ENCODE peak calls at places on chromosomes 5 and 9, in four cellular contexts. L is spleen, N is breast epithelium, Z is right lobe of liver. E is an unnamed sample.

GRCh38 chr9:34612788-34613390 is 992 bp upstream of the RPP25L start:
- DNase-seq in L (peak; percentile 88), N (peak; percentile 78), Z (peak; percentile 82), E (peak; percentile 79)

GRCh38 chr5:140194662-140195061 is 19.7 kb downstream of the CYSTM1 start:
- DNase-seq in L (no peak), Z (no peak), N (no peak), E (no peak)

GRCh38 chr5:44294492-44294891 is 94.7 kb downstream of the FGF10 start:
- DNase-seq in Z (no peak), L (no peak), N (peak; percentile 54), E (no peak)

GRCh38 chr9:134034215-134035040 is 9.1 kb downstream of the BRD3OS start:
- DNase-seq in N (no peak), Z (no peak), L (peak; percentile 57), E (no peak)

GRCh38 chr9:77885104-77885672 is 146.4 kb downstream of the GNAQ start:
- DNase-seq in Z (no peak), L (no peak), N (no peak), E (no peak)

GRCh38 chr5:173657745-173658422 is 41.4 kb upstream of the BOD1 start:
- DNase-seq in L (no peak), Z (no peak), N (no peak), E (no peak)

GRCh38 chr5:15234366-15234765 is 265.6 kb upstream of the FBXL7 start:
- DNase-seq in L (no peak), Z (no peak), N (no peak), E (no peak)

GRCh38 chr5:52811067-52811749 is 23.5 kb downstream of the ITGA1 start:
- DNase-seq in N (no peak), Z (no peak), L (no peak), E (no peak)

GRCh38 chr9:72981433-72981832 is 28.6 kb upstream of the ALDH1A1 start:
- DNase-seq in Z (no peak), L (no peak), N (no peak), E (no peak)

GRCh38 chr9:13576101-13576500 is 296.6 kb upstream of the MPDZ start:
- DNase-seq in N (no peak), L (no peak), Z (no peak), E (no peak)

GRCh38 chr5:58974083-58974482 is 391.2 kb downstream of the RAB3C start:
- DNase-seq in Z (no peak), N (no peak), L (no peak), E (no peak)

DNA sequence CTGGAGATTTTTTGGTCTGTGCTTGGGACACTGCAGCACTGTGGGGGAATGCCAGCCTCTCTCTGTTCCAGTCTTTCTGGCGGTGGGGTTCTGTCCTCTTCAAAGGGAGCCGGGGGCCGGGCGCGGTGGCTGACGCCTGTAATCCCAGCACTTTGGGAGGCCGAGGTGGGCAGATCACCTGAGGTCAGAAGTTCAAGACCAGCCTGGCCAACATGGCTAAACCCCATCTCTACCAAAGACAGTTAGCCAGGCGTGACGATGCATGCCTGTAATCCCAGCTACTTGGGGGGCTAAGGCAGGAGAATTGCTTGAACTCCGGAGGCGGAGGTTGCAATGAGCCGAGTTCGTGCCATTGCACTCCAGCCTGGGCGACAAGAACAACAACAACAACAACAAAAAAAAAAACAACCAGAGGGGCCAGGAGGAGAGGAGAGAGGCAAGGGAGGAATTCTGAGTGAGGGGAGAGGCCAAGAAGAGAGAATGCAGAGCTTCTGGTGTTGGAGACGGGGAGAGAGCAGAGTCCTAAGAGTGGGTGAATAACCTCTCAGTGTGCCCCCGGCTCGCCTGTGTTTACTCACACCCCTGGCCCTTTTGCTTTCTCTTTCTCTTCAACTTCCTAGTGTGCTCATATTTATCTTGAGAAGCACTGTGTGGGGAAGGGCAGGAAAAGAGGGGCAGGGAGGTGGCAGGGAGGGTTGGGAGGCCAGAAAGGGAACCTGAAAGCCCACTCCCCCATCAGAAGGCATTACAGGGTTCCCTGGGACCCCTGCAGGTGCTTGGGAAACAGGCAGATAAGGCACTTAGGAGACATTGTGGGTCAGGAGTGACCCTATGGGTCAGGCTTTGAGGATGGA is 3.2 kb upstream of the SET start:
- DNase-seq in N (no peak), L (peak; percentile 87), Z (no peak), E (peak; percentile 63)
- TF ChIP-seq POLR2A in N (no peak), L (no peak), Z (no peak), E (no peak)

GRCh38 chr9:136010615-136011341 is 49.6 kb upstream of the UBAC1 start:
- DNase-seq in N (no peak), Z (no peak), L (peak; percentile 76), E (no peak)
- TF ChIP-seq POLR2A in N (no peak), Z (no peak), L (no peak), E (no peak)

GRCh38 chr5:77775773-77776605 is at the start of gene TBCA:
- DNase-seq in Z (peak; percentile 93), L (peak; percentile 97), N (peak; percentile 78), E (peak; percentile 96)
- TF ChIP-seq POLR2A in Z (peak; percentile 92), L (peak; percentile 84), N (peak; percentile 89), E (peak; percentile 92)

DNA sequence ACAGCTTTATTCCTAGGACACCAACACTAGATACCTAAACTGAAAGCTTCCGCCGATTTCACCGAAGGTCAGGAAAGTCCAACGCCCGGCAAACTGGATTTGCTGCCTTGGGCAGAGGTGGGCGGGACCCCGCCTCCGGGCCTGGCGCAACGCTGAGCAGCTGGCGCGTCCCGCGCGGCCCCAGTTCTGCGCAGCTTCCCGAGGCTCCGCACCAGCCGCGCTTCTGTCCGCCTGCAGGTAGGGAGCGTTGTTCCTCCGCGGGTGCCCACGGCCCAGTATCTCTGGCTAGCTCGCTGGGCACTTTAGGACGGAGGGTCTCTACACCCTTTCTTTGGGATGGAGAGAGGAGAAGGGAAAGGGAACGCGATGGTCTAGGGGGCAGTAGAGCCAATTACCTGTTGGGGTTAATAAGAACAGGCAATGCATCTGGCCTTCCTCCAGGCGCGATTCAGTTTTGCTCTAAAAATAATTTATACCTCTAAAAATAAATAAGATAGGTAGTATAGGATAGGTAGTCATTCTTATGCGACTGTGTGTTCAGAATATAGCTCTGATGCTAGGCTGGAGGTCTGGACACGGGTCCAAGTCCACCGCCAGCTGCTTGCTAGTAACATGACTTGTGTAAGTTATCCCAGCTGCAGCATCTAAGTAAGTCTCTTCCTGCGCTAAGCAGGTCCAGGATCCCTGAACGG is at the start of gene CD274:
- DNase-seq in N (peak; percentile 82), Z (peak; percentile 97), L (peak; percentile 97), E (peak; percentile 87)
- TF ChIP-seq POLR2A in N (no peak), Z (peak; percentile 65), L (no peak), E (peak; percentile 75)

GRCh38 chr5:95816803-95817202 is 5.7 kb downstream of the GLRX start:
- DNase-seq in N (no peak), L (no peak), Z (no peak), E (no peak)
- TF ChIP-seq POLR2A in N (no peak), L (no peak), Z (no peak), E (no peak)

DNA sequence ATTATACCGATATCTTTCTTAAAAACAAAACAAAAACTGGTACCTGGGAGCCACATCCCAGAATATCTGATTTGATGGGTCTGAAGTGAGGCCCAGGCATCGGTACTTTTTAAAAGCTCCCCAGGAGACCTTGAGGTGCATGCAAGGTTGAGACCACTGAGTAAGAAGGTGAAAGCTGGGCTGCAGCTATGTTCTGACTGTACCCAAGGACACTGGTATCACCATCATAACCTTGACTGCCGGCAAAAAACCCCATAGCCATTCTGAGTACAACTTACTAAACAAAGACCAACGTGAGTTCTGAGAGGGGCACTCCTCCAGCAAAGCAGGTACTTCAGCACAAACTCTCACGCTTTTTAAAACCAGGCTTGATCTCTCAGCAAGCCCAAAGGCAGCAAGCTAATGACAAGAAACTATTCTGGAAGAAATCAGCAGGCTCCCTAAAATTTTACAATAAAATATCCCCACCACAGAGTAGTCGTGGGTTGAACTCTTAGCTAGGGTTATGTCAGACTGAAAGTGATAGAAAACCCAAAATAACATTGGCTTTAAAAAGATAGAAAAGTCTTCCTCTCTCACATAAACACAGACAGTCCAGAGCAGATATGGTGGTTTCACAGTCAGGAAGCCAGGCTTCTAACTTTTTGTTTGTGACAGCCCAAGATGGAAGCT is 263.9 kb downstream of the SAXO1 start:
- DNase-seq in L (no peak), N (no peak), Z (no peak), E (no peak)
- TF ChIP-seq POLR2A in L (no peak), N (no peak), Z (no peak), E (no peak)